ENCODE peak calls at places on chromosome 1, in seven cellular contexts. H is endothelial cell; F is spleen; D is stimulated activated CD8-positive, alpha-beta memory T cell treated with anti-CD3 and anti-CD28 coated beads, Interleukin-15, amount 100 ng/mL, for 48 hours; T is activated naive CD4-positive, alpha-beta T cell treated with anti-CD3 and anti-CD28 coated beads, Interleukin-2, amount 10 ng/mL, durations not matched to agents 7 days and 5 days; Q is activated CD4-positive, alpha-beta T cell treated with anti-CD3 and anti-CD28 coated beads, Interleukin-2, amount 50 U/mL, for 1 hour; L is stimulated activated CD4-positive, alpha-beta T cell treated with anti-CD3 and anti-CD28 coated beads, Interleukin-12 subunit alpha, Interleukin-12 subunit beta, amount 100 ng/mL, for 48 hours. I is an unnamed sample.

GRCh38 chr1:58123051-58123450 is 423.5 kb downstream of the OMA1 start:
- DNase-seq in H (no peak), F (no peak), D (no peak), T (no peak), Q (no peak), L (no peak), I (no peak)

GRCh38 chr1:183881387-183882084 is 76.6 kb downstream of the RGL1 start:
- DNase-seq in H (peak), F (no peak), D (no peak), T (no peak), Q (no peak), L (no peak), I (peak)

GRCh38 chr1:209733409-209734192 is 22.3 kb upstream of the TRAF3IP3 start:
- DNase-seq in H (no peak), F (no peak), D (no peak), T (no peak), Q (no peak), L (no peak), I (no peak)

GRCh38 chr1:245306628-245307410 is 152.0 kb downstream of the KIF26B start:
- DNase-seq in H (no peak), F (no peak), D (no peak), T (no peak), Q (no peak), L (no peak), I (no peak)

GRCh38 chr1:169368406-169368769 is 393 bp downstream of the BLZF1 start:
- DNase-seq in H (peak), F (peak), D (no peak), T (peak), Q (peak), L (no peak), I (no peak)

GRCh38 chr1:54324031-54324654 is 82.1 kb downstream of the SSBP3 start:
- DNase-seq in H (no peak), F (no peak), D (no peak), T (no peak), Q (no peak), L (no peak), I (no peak)

GRCh38 chr1:91747666-91748065 is 138.3 kb downstream of the TGFBR3 start:
- DNase-seq in H (no peak), F (no peak), D (no peak), T (no peak), Q (no peak), L (no peak), I (no peak)

GRCh38 chr1:203133969-203134725 is 6.6 kb downstream of the ADORA1 start:
- DNase-seq in H (no peak), F (no peak), D (no peak), T (peak), Q (no peak), L (no peak), I (no peak)